ENCODE peak calls at places on chromosomes 13 and 19, in four cellular contexts. H, Z, R and N are unnamed samples.

GRCh38 chr13:28539625-28540286 is 44.8 kb upstream of the FLT1 start:
- DNase-seq in H (no peak), R (no peak), Z (no peak), N (no peak)

GRCh38 chr19:49447485-49448431 is 3.9 kb downstream of the PIH1D1 start:
- DNase-seq in H (no peak), Z (no peak), R (no peak), N (peak; percentile 70)

GRCh38 chr13:97113231-97114001 is 108.7 kb upstream of the MBNL2 start:
- DNase-seq in R (no peak), H (no peak), Z (no peak), N (no peak)

GRCh38 chr13:57632276-57633140 is 964 bp downstream of the PCDH17 start:
- DNase-seq in Z (no peak), H (no peak), R (no peak), N (no peak)

GRCh38 chr13:39600766-39601165 is 2.2 kb downstream of the LHFPL6 start:
- DNase-seq in R (no peak), H (no peak), Z (no peak), N (no peak)

GRCh38 chr19:47221080-47221841 is 9.7 kb downstream of the BBC3 start:
- DNase-seq in Z (no peak), H (no peak), R (no peak), N (no peak)

GRCh38 chr13:50901701-50902100 is 7.9 kb upstream of the RNASEH2B start:
- DNase-seq in H (no peak), R (no peak), Z (peak; percentile 65), N (no peak)

GRCh38 chr13:24252136-24252535 is 57.2 kb upstream of the C1QTNF9 start:
- DNase-seq in R (no peak), H (peak; percentile 36), Z (no peak), N (no peak)

GRCh38 chr19:7268737-7269098 is 25.5 kb downstream of the INSR start:
- DNase-seq in H (no peak), Z (no peak), R (no peak), N (no peak)

GRCh38 chr19:29672933-29673336 is 7.7 kb downstream of the PLEKHF1 start:
- DNase-seq in R (no peak), Z (no peak), H (no peak), N (no peak)

GRCh38 chr13:37072024-37072423 is 12.5 kb upstream of the SUPT20H start:
- DNase-seq in H (no peak), Z (no peak), R (no peak), N (no peak)

GRCh38 chr19:11767633-11768133 is 883 bp downstream of the ZNF441 start:
- DNase-seq in R (peak; percentile 72), Z (peak; percentile 11), H (peak; percentile 22), N (no peak)

GRCh38 chr19:13154911-13155471 is 4.8 kb downstream of the IER2 start:
- DNase-seq in R (peak; percentile 75), Z (peak; percentile 91), H (peak; percentile 58), N (no peak)

GRCh38 chr13:22777207-22777606 is 403.6 kb upstream of the SGCG start:
- DNase-seq in Z (no peak), H (no peak), R (no peak), N (peak; percentile 91)

GRCh38 chr19:13099073-13099999 is 3.3 kb downstream of the LYL1 start:
- DNase-seq in R (no peak), Z (no peak), H (peak; percentile 94), N (no peak)

GRCh38 chr13:98853791-98854191 is 101.3 kb upstream of the SLC15A1 start:
- DNase-seq in R (no peak), H (no peak), Z (no peak), N (no peak)

GRCh38 chr19:39236527-39236926 is 8.3 kb downstream of the IFNL3 start:
- DNase-seq in Z (no peak), R (no peak), H (no peak), N (no peak)

GRCh38 chr13:73702419-73703071 is 431.7 kb downstream of the KLF12 start:
- DNase-seq in Z (no peak), R (no peak), H (no peak), N (no peak)

GRCh38 chr13:107375701-107376350 is 807.9 kb upstream of the ARGLU1 start:
- DNase-seq in Z (no peak), H (no peak), R (no peak), N (no peak)

GRCh38 chr13:33764716-33765115 is 53.2 kb upstream of the RFC3 start:
- DNase-seq in H (no peak), Z (no peak), R (no peak), N (no peak)

GRCh38 chr13:51761638-51762350 is 42.2 kb downstream of the DHRS12 start:
- DNase-seq in Z (no peak), H (no peak), R (no peak), N (no peak)

GRCh38 chr19:18291590-18292459 is 10.4 kb upstream of the JUND start:
- DNase-seq in Z (peak; percentile 78), H (peak; percentile 96), R (peak; percentile 51), N (no peak)

GRCh38 chr19:10450853-10451609 is 30.7 kb downstream of the PDE4A start:
- DNase-seq in R (no peak), Z (no peak), H (no peak), N (no peak)

GRCh38 chr19:10214784-10215183 is 16.3 kb downstream of the S1PR2 start:
- DNase-seq in R (no peak), Z (no peak), H (no peak), N (no peak)

GRCh38 chr19:1324792-1325567 is 39.3 kb downstream of the EFNA2 start:
- DNase-seq in H (peak; percentile 18), Z (no peak), R (peak; percentile 82), N (no peak)

GRCh38 chr13:78977311-78977710 is 318.4 kb upstream of the OBI1 start:
- DNase-seq in Z (no peak), H (no peak), R (no peak), N (no peak)

GRCh38 chr19:37977992-37978391 is 71.0 kb downstream of the SIPA1L3 start:
- DNase-seq in R (no peak), Z (no peak), H (no peak), N (no peak)

GRCh38 chr13:45368571-45368970 is 27.6 kb upstream of the TPT1 start:
- DNase-seq in Z (peak; percentile 59), H (no peak), R (no peak), N (no peak)

GRCh38 chr13:113850722-113851479 is 13.0 kb downstream of the GAS6 start:
- DNase-seq in R (no peak), Z (no peak), H (no peak), N (no peak)

GRCh38 chr13:107765724-107766436 is 449.5 kb downstream of the LIG4 start:
- DNase-seq in Z (no peak), R (no peak), H (no peak), N (no peak)

GRCh38 chr19:56477429-56478338 is 539 bp upstream of the ZNF667 start:
- DNase-seq in R (no peak), H (peak; percentile 96), Z (peak; percentile 92), N (peak; percentile 45)

GRCh38 chr13:111907341-111907880 is 159.5 kb upstream of the SOX1 start:
- DNase-seq in Z (no peak), H (no peak), R (no peak), N (no peak)

GRCh38 chr13:44489751-44490150 is 86.4 kb downstream of the TSC22D1 start:
- DNase-seq in H (no peak), R (no peak), Z (no peak), N (no peak)

GRCh38 chr19:6219592-6220290 is 60.0 kb downstream of the MLLT1 start:
- DNase-seq in R (no peak), Z (no peak), H (no peak), N (no peak)
- TF ChIP-seq POLR2AphosphoS5 in R (no peak), Z (no peak), H (no peak), N (no peak)

GRCh38 chr13:101454767-101455166 is 2.3 kb downstream of the ITGBL1 start:
- DNase-seq in R (no peak), H (no peak), Z (no peak), N (no peak)
- TF ChIP-seq POLR2AphosphoS5 in R (no peak), H (no peak), Z (no peak), N (no peak)

GRCh38 chr13:76884167-76884566 is 2.0 kb downstream of the KCTD12 start:
- DNase-seq in R (no peak), H (peak; percentile 16), Z (no peak), N (no peak)
- TF ChIP-seq POLR2AphosphoS5 in R (no peak), H (no peak), Z (no peak), N (no peak)

DNA sequence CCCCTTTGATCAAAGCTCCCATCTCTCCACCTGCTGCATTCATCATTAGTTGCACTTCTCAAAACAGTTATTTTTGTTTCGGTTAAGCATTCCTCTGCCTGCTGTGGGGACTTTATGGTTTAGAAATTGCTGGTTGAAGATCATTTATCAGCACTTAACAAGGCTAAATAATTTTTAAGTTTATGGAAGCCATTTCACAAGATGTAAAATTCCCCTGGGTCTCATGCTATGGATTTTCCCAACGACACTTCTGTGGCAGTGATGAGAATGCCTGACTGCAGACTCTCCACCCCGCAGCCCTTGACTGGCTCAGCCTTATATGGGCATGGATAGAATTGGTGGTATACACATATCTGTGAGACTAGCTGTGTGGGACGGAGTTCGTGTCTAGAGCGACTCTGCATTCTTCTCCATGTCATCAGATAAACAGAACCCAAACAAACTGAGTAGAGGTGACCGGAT is 52.8 kb downstream of the COL4A2 start:
- DNase-seq in Z (no peak), R (no peak), H (no peak), N (no peak)
- TF ChIP-seq POLR2AphosphoS5 in Z (no peak), R (no peak), H (no peak), N (no peak)

GRCh38 chr19:5958074-5958850 is 19.7 kb downstream of the RANBP3 start:
- DNase-seq in H (no peak), R (no peak), Z (no peak), N (no peak)

GRCh38 chr19:5960005-5961001 is 17.6 kb downstream of the RANBP3 start:
- DNase-seq in R (peak; percentile 61), Z (no peak), H (no peak), N (no peak)

GRCh38 chr19:5958851-5959122 is 19.2 kb downstream of the RANBP3 start:
- DNase-seq in R (no peak), H (no peak), Z (no peak), N (no peak)

GRCh38 chr19:5957132-5957531 is 20.8 kb downstream of the RANBP3 start:
- DNase-seq in R (no peak), Z (no peak), H (no peak), N (no peak)

DNA sequence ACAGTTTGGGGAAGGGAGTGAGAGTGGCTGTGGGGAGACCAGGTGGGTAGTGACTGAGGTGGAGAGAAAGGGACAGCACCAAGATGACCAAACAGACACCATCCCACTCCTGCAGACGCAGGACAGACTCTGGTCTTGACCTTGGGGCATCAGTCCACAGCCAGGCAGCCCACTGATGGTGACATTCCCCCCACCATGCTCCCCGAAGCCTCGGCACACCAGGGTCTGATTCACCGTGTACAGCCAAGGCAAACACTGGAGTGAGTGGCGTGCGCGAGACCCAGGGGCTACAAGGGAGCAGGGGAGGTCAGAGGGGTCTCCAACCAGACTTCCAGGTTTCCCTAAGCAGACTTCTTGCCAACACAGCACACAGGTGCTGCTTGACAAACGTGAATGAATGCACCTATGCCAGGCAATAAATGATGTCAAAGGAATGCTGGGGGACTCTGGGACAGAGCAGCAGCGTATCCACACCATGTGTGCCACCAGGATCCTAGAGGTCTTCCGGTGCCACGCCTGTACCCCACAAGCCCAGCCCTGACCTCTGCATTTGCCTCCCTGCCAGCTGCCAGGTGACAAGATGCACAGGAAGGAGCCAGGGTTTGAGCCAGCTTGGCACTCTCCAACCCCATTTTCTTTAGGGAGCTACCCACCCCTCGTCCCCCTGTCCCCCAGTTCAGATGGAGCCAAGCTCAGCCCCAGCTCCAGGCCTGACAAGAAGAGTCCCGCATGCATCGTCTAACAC is 18.5 kb downstream of the RANBP3 start:
- DNase-seq in R (no peak), H (no peak), Z (no peak), N (no peak)
- TF ChIP-seq POLR2AphosphoS5 in R (no peak), H (no peak), Z (no peak), N (no peak)